ENCODE peak calls at places on chromosomes 1 and 21, in six cellular contexts. O, G, T, H, D and E are unnamed samples.

GRCh38 chr1:207651583-207651982 is 6.7 kb downstream of the CR1L start:
- DNase-seq in G (no peak), T (no peak), D (no peak), H (no peak), O (no peak), E (no peak)

GRCh38 chr1:10299174-10299573 is 88.8 kb downstream of the KIF1B start:
- DNase-seq in T (no peak), D (no peak), O (no peak), H (no peak), G (no peak), E (no peak)

GRCh38 chr1:238488406-238488805 is 597.7 kb upstream of the ZP4 start:
- DNase-seq in H (no peak), D (no peak), O (no peak), T (no peak), G (no peak), E (no peak)

GRCh38 chr1:115977481-115978258 is 1.4 kb downstream of the SLC22A15 start:
- DNase-seq in H (no peak), D (no peak), O (no peak), T (no peak), G (no peak), E (no peak)

GRCh38 chr1:200302893-200303250 is 107.0 kb downstream of the ZNF281 start:
- DNase-seq in D (no peak), T (no peak), G (no peak), H (no peak), O (no peak), E (no peak)

GRCh38 chr1:60894121-60894520 is 188.2 kb upstream of the NFIA start:
- DNase-seq in T (no peak), H (no peak), D (no peak), O (no peak), G (no peak), E (no peak)

GRCh38 chr21:32499249-32500055 is 85.9 kb downstream of the TCP10L start:
- DNase-seq in H (no peak), O (no peak), T (no peak), G (no peak), D (no peak), E (no peak)

GRCh38 chr1:37858931-37859506 is 373 bp downstream of the MTF1 start:
- DNase-seq in O (no peak), G (no peak), H (no peak), T (no peak), D (no peak), E (no peak)

GRCh38 chr1:150182233-150182632 is 32.5 kb downstream of the PLEKHO1 start:
- DNase-seq in G (no peak), D (no peak), T (no peak), O (no peak), H (no peak), E (no peak)

GRCh38 chr1:67689267-67690017 is 4.4 kb downstream of the GADD45A start:
- DNase-seq in D (no peak), O (no peak), H (no peak), T (no peak), G (no peak), E (no peak)

GRCh38 chr1:82837261-82837660 is 1036.5 kb downstream of the ADGRL2 start:
- DNase-seq in O (no peak), T (no peak), D (no peak), H (no peak), G (no peak), E (no peak)

GRCh38 chr1:236907205-236907604 is 97.0 kb downstream of the MT1HL1 start:
- DNase-seq in O (no peak), T (no peak), G (no peak), D (no peak), H (no peak), E (no peak)

GRCh38 chr1:151399890-151400235 is 490 bp downstream of the PSMB4 start:
- DNase-seq in H (no peak), T (no peak), D (no peak), G (peak), O (no peak), E (no peak)